ENCODE peak calls at places on chromosome 9, in four cellular contexts. D is HCT116, B is K562, X is GM12878. Z is an unnamed sample.

GRCh38 chr9:100739208-100739607 is 161.3 kb downstream of the CAVIN4 start:
- DNase-seq in D (no peak), B (no peak), X (no peak), Z (no peak)

GRCh38 chr9:24738421-24738961 is 192.8 kb upstream of the IZUMO3 start:
- DNase-seq in D (no peak), B (no peak), X (no peak), Z (no peak)

GRCh38 chr9:116190997-116191396 is 37.4 kb downstream of the PAPPA start:
- DNase-seq in D (no peak), B (no peak), X (no peak), Z (no peak)

GRCh38 chr9:112271466-112272098 is 61.8 kb downstream of the PTBP3 start:
- DNase-seq in D (no peak), B (no peak), X (no peak), Z (no peak)

GRCh38 chr9:116697341-116697740 is 10.2 kb downstream of the TRIM32 start:
- DNase-seq in D (no peak), B (no peak), X (no peak), Z (no peak)

GRCh38 chr9:33222031-33222430 is 17.9 kb upstream of the SPINK4 start:
- DNase-seq in D (no peak), B (no peak), X (no peak), Z (no peak)

GRCh38 chr9:127106493-127106855 is 16.0 kb downstream of the ANGPTL2 start:
- DNase-seq in D (no peak), B (no peak), X (no peak), Z (no peak)

GRCh38 chr9:123232332-123232731 is 36.1 kb downstream of the STRBP start:
- DNase-seq in D (no peak), B (no peak), X (no peak), Z (no peak)

GRCh38 chr9:6212722-6213375 is 2.8 kb upstream of the IL33 start:
- DNase-seq in D (no peak), B (no peak), X (no peak), Z (no peak)

GRCh38 chr9:20016611-20017010 is 227.8 kb upstream of the SLC24A2 start:
- DNase-seq in D (no peak), B (no peak), X (no peak), Z (no peak)

GRCh38 chr9:5801739-5802113 is 31.2 kb downstream of the ERMP1 start:
- DNase-seq in D (no peak), B (no peak), X (no peak), Z (no peak)

GRCh38 chr9:18379073-18379811 is 94.7 kb upstream of the ADAMTSL1 start:
- DNase-seq in D (no peak), B (no peak), X (no peak), Z (peak)

GRCh38 chr9:126336350-126337335 is 10.0 kb downstream of the MVB12B start:
- DNase-seq in D (no peak), B (no peak), X (no peak), Z (no peak)

GRCh38 chr9:110583237-110583636 is 3.7 kb upstream of the SVEP1 start:
- DNase-seq in D (no peak), B (no peak), X (no peak), Z (no peak)

GRCh38 chr9:126788631-126789349 is 16.1 kb upstream of the ZBTB43 start:
- DNase-seq in D (no peak), B (no peak), X (no peak), Z (no peak)

GRCh38 chr9:97518909-97519307 is 17.4 kb downstream of the TMOD1 start:
- DNase-seq in D (no peak), B (no peak), X (no peak), Z (no peak)

GRCh38 chr9:35571113-35571512 is 33.9 kb upstream of the TESK1 start:
- DNase-seq in D (no peak), B (no peak), X (no peak), Z (no peak)

GRCh38 chr9:124733964-124734740 is 37.0 kb downstream of the NR6A1 start:
- DNase-seq in D (no peak), B (no peak), X (no peak), Z (no peak)

GRCh38 chr9:130298663-130299279 is 33.2 kb downstream of the HMCN2 start:
- DNase-seq in D (no peak), B (peak), X (no peak), Z (no peak)

GRCh38 chr9:4508246-4508906 is 18.1 kb downstream of the SLC1A1 start:
- DNase-seq in D (no peak), B (no peak), X (no peak), Z (no peak)

GRCh38 chr9:126861707-126862460 is 1.4 kb downstream of the ZBTB34 start:
- DNase-seq in D (no peak), B (peak), X (no peak), Z (no peak)

GRCh38 chr9:17137576-17137975 is 2.7 kb downstream of the CNTLN start:
- DNase-seq in D (no peak), B (no peak), X (no peak), Z (no peak)

GRCh38 chr9:123355761-123356520 is at the start of gene CRB2:
- DNase-seq in D (no peak), B (peak), X (no peak), Z (peak)

GRCh38 chr9:122144836-122145235 is 14.7 kb downstream of the NDUFA8 start:
- DNase-seq in D (no peak), B (no peak), X (no peak), Z (no peak)

GRCh38 chr9:2125909-2126308 is 110.8 kb downstream of the SMARCA2 start:
- DNase-seq in D (no peak), B (no peak), X (peak), Z (no peak)

GRCh38 chr9:6777218-6777902 is 19.6 kb downstream of the KDM4C start:
- DNase-seq in D (no peak), B (no peak), X (no peak), Z (peak)

GRCh38 chr9:7509586-7509985 is 290.0 kb downstream of the DMAC1 start:
- DNase-seq in D (no peak), B (no peak), X (no peak), Z (no peak)

GRCh38 chr9:99855467-99856176 is 33.9 kb downstream of the NR4A3 start:
- DNase-seq in D (no peak), B (peak), X (no peak), Z (no peak)

DNA sequence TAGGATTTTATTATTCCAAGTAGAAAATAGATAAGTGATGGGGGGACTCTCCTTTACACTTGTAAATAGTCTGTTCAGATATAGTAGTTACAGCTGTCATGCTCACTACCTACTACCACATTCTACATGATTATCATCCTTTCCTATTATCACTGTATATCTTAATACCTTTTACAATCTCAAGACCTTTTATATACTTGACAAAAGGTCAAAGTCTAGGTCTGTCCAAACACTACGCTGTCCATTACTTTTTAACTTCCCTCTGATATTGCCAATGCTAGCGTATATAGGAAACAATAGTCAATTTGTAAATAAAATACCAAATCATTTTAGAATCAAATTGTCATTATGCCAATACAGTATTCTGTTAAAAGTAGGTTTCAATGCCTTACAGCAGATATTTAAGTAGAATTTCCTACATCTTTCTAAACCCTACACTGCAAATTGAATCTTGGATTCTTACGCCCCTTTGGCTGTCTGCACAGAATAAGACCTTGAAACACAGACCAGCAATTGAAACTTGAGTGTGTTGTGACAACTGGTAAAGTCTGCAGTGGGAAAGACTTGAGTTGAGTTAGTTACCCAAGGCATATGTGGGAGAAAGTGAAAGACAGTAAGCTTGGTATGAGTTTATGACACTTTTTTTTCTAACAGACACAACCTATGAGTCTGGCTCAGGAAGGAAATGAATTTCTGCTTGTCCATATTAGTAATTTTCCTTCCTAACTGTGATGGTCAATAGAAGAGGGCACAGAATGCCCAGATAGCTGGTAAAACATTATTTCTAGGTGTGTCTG is 827.6 kb upstream of the ACO1 start:
- DNase-seq in D (no peak), B (no peak), X (no peak), Z (no peak)
- TF ChIP-seq EGR1 in D (no peak), B (no peak), X (no peak), Z (no peak)

GRCh38 chr9:79768199-79768598 is 196.4 kb downstream of the TLE4 start:
- DNase-seq in D (no peak), B (no peak), X (no peak), Z (no peak)
- TF ChIP-seq EGR1 in D (no peak), B (no peak), X (no peak), Z (no peak)

GRCh38 chr9:28971881-28972280 is 1398.6 kb upstream of the C9orf72 start:
- DNase-seq in D (no peak), B (no peak), X (no peak), Z (no peak)

DNA sequence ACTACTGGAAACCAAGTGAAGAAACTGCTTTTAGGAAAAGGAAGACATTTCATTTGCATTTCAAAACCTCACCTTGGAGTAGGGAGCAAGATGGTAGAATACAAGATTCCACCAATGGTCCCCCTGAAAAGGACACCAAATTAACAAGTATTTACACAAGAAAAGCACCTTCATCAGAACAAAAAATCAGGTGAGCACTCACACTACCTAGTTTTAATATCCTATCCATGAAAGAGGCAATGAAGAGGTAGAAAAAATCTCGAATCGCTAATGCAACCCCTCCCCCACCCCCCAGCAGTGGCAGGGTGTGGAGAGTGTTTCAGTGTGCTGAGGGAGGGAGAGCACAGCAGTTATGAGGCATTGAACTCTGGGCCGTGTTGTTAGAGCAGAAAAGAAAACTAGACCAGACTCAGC is 1397.0 kb upstream of the C9orf72 start:
- DNase-seq in D (no peak), B (no peak), X (no peak), Z (peak)
- TF ChIP-seq EGR1 in D (no peak), B (no peak), X (no peak), Z (no peak)

DNA sequence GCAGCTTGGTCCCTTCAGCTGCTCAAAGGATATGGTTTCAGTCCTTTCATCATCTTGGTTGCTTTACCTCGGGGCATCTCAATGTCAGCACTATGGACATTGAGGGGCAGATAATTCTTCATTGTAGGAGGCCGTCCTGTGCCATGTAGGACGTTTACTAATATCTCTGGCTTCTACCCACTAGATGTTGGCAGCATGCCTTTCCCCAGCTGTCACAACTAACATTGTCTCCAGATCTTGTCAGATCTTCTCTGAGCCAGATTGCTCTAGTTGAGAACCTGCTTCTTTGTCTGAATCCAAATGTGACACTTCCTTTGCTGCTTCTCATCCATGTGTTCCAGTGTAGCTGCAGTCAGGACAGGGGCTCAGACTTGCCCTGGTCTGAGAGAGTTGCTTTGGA is 10.3 kb downstream of the PTPA start:
- DNase-seq in D (no peak), B (no peak), X (no peak), Z (no peak)
- TF ChIP-seq EGR1 in D (no peak), B (no peak), X (no peak), Z (no peak)

GRCh38 chr9:109437286-109437685 is 60.8 kb downstream of the PTPN3 start:
- DNase-seq in D (no peak), B (no peak), X (no peak), Z (no peak)

GRCh38 chr9:109440797-109441287 is 57.3 kb downstream of the PTPN3 start:
- DNase-seq in D (peak), B (peak), X (no peak), Z (no peak)

GRCh38 chr9:109441296-109441695 is 56.8 kb downstream of the PTPN3 start:
- DNase-seq in D (no peak), B (no peak), X (no peak), Z (no peak)

GRCh38 chr9:109440117-109440515 is 58.0 kb downstream of the PTPN3 start:
- DNase-seq in D (no peak), B (no peak), X (no peak), Z (no peak)

DNA sequence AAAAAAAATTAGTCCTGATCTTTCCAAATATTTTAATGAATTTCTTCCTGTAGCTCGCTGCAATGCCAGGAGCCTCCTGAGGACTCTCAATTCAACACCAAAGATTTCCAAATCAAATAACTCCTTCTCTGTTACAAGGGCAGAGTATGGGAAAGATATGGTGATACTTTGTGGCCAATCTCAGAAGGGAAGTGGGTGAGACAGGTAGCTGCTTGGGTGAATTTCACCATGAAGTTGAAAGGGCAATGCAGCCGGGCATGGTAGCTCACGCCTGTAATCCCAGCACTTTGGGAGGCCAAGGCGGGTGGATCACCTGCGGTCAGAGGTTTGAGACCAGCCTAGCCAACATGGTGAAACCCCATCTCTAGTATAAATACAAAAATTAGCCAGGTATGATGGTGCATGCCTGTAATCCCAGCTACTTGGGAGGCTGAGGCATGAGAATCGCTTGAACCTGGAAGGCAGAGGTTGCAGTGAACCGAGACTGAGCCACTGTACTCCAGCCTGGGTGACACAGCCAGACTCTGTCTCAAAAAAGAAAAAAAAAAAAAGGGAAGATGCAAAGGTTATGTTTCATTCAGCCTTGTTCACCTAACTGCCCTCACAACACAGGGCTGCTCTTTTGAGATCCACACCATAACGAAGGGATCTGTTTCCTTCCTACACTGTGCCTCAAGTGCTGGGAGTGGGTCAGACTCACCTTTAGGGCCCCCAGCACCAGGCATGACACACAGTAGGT is 58.6 kb downstream of the PTPN3 start:
- DNase-seq in D (no peak), B (no peak), X (no peak), Z (no peak)
- TF ChIP-seq EGR1 in D (no peak), B (no peak), X (no peak), Z (no peak)

GRCh38 chr9:14424323-14424722 is 110.4 kb upstream of the NFIB start:
- DNase-seq in D (no peak), B (no peak), X (no peak), Z (no peak)

GRCh38 chr9:14424983-14425382 is 111.0 kb upstream of the NFIB start:
- DNase-seq in D (no peak), B (no peak), X (no peak), Z (no peak)

GRCh38 chr9:14427419-14427818 is 113.5 kb upstream of the NFIB start:
- DNase-seq in D (no peak), B (no peak), X (no peak), Z (no peak)

GRCh38 chr9:14433293-14433818 is 119.4 kb upstream of the NFIB start:
- DNase-seq in D (no peak), B (no peak), X (no peak), Z (no peak)

DNA sequence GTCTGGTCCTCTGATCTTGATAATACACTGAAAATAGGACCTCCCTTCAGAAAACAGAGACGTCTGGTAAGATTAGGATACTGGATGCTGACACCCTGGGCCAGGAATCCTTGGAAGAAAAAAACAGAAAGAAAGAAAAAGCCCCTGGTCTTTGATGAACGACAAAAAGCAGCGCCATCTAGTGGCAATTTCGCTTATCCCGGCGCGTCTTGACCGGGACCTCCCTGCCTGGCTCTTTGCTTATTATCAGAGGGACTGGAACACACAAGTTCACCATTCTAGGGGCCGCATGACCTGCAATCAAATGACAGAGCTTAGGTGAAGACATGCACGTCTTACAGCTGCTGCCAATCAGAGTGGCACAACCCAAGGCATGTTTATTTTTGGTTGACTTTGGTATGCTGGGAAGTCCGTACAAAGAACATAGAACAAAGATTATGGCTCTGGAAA is 114.9 kb upstream of the NFIB start:
- DNase-seq in D (peak), B (peak), X (no peak), Z (peak)
- TF ChIP-seq EGR1 in D (no peak), B (no peak), X (no peak), Z (no peak)

DNA sequence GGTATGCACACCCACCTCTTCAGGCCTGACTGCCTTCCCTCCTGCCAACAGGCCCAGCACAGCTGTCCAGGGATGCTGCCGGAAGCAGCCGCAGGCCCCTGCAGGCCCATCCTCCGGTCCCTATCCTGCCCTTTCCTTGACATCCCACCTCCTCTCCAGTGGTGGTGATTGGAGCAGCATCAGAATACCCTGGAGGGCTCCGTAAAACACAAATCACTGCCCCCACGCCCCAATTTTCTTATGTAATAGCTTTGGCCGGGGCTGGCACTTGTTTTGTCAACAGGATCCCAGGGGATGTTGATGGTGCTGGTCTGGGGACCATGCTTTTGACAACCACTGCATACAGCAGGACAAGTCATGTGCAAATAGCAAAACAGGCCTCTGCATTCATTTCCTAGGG is 274.5 kb downstream of the GADD45G start:
- DNase-seq in D (no peak), B (no peak), X (no peak), Z (no peak)
- TF ChIP-seq EGR1 in D (no peak), B (no peak), X (no peak), Z (no peak)

GRCh38 chr9:136225748-136226679 is 19.6 kb downstream of the QSOX2 start:
- DNase-seq in D (peak), B (peak), X (peak), Z (peak)
- TF ChIP-seq EGR1 in D (no peak), B (no peak), X (no peak), Z (peak)

DNA sequence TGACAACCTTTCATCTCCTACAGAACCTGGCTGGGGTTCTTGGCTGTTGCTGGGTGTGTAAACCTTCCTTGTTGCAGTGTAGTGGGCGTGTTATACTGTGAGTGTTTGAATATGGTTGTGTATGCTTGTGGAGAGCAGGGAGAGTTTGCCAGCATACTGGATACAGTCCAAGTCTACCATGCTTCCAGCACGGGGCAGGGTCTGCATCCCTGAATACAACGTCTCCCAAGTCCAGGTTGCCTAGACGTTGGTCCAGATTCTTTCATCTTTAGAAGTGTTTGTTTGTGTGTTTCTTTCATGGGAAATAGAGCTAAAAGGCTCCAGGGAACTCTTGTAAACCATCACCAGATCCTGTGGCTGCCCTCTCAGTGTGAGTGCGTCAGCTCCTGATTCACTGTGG is 46.4 kb downstream of the SYK start:
- DNase-seq in D (no peak), B (no peak), X (no peak), Z (no peak)
- TF ChIP-seq EGR1 in D (no peak), B (no peak), X (no peak), Z (no peak)